ENCODE peak calls at places on chromosomes 3 and 15, in seven cellular contexts. E, K, V, D, F, B and H are unnamed samples.

GRCh38 chr15:43390723-43391122 is 19.8 kb downstream of the TUBGCP4 start:
- DNase-seq in E (no peak), K (no peak), V (no peak), D (no peak), F (peak), B (no peak), H (no peak)

GRCh38 chr3:36893137-36893557 is 51.7 kb downstream of the TRANK1 start:
- DNase-seq in E (no peak), K (no peak), V (peak), D (peak), F (peak), B (no peak), H (peak)

GRCh38 chr3:42440924-42441323 is 30.5 kb upstream of the LYZL4 start:
- DNase-seq in E (no peak), K (no peak), V (no peak), D (no peak), F (no peak), B (no peak), H (no peak)

GRCh38 chr3:116285781-116286180 is 159.5 kb downstream of the LSAMP start:
- DNase-seq in E (no peak), K (no peak), V (no peak), D (no peak), F (no peak), B (no peak), H (no peak)

GRCh38 chr3:17798000-17798399 is 55.6 kb upstream of the TBC1D5 start:
- DNase-seq in E (no peak), K (no peak), V (no peak), D (no peak), F (no peak), B (no peak), H (no peak)

GRCh38 chr3:32401541-32402052 is 9.9 kb downstream of the CMTM7 start:
- DNase-seq in E (peak), K (peak), V (peak), D (peak), F (peak), B (no peak), H (peak)

GRCh38 chr3:157920804-157921203 is 185.4 kb downstream of the SHOX2 start:
- DNase-seq in E (no peak), K (no peak), V (no peak), D (no peak), F (no peak), B (no peak), H (no peak)

GRCh38 chr15:68991723-68992122 is 22.8 kb upstream of the NOX5 start:
- DNase-seq in E (no peak), K (no peak), V (no peak), D (no peak), F (no peak), B (peak), H (no peak)

GRCh38 chr15:80776420-80777045 is 2.6 kb upstream of the CEMIP start:
- DNase-seq in E (no peak), K (peak), V (no peak), D (peak), F (peak), B (peak), H (peak)

GRCh38 chr15:70151441-70151840 is 53.7 kb upstream of the TLE3 start:
- DNase-seq in E (no peak), K (no peak), V (no peak), D (no peak), F (no peak), B (no peak), H (no peak)

GRCh38 chr3:16103472-16103871 is 71.0 kb upstream of the GALNT15 start:
- DNase-seq in E (no peak), K (peak), V (no peak), D (peak), F (peak), B (no peak), H (no peak)

GRCh38 chr3:139103484-139103883 is 58.8 kb upstream of the PRR23C start:
- DNase-seq in E (no peak), K (no peak), V (no peak), D (no peak), F (no peak), B (no peak), H (no peak)

GRCh38 chr3:151282921-151283320 is 4.6 kb upstream of the P2RY14 start:
- DNase-seq in E (no peak), K (no peak), V (peak), D (no peak), F (peak), B (peak), H (peak)

GRCh38 chr15:47484119-47484518 is 233.2 kb upstream of the SEMA6D start:
- DNase-seq in E (no peak), K (no peak), V (no peak), D (no peak), F (peak), B (no peak), H (no peak)

GRCh38 chr15:81184188-81184587 is 12.5 kb upstream of the IL16 start:
- DNase-seq in E (no peak), K (peak), V (no peak), D (no peak), F (no peak), B (no peak), H (no peak)

GRCh38 chr3:170690133-170690981 is 104.5 kb upstream of the SLC7A14 start:
- DNase-seq in E (peak), K (peak), V (no peak), D (peak), F (peak), B (peak), H (peak)

GRCh38 chr15:31358957-31359721 is 32.5 kb downstream of the KLF13 start:
- DNase-seq in E (no peak), K (no peak), V (no peak), D (peak), F (no peak), B (no peak), H (no peak)

GRCh38 chr15:31358163-31358562 is 31.5 kb downstream of the KLF13 start:
- DNase-seq in E (no peak), K (no peak), V (no peak), D (no peak), F (no peak), B (no peak), H (no peak)

GRCh38 chr15:31359722-31360111 is 33.1 kb downstream of the KLF13 start:
- DNase-seq in E (no peak), K (no peak), V (no peak), D (no peak), F (no peak), B (no peak), H (no peak)

GRCh38 chr15:31360158-31360561 is 33.5 kb downstream of the KLF13 start:
- DNase-seq in E (no peak), K (no peak), V (no peak), D (no peak), F (no peak), B (no peak), H (no peak)

GRCh38 chr15:31357148-31357547 is 30.5 kb downstream of the KLF13 start:
- DNase-seq in E (no peak), K (no peak), V (peak), D (no peak), F (no peak), B (no peak), H (no peak)
- H3K27ac ChIP-seq in E (no peak), K (no peak), V (peak), D (peak), F (no peak), B (no peak), H (peak)

GRCh38 chr3:24396338-24396737 is 98.3 kb downstream of the THRB start:
- DNase-seq in E (no peak), K (no peak), V (no peak), D (no peak), F (no peak), B (no peak), H (no peak)
- H3K4me3 ChIP-seq in E (no peak), K (no peak), V (no peak), D (no peak), F (no peak), B (no peak), H (no peak)

DNA sequence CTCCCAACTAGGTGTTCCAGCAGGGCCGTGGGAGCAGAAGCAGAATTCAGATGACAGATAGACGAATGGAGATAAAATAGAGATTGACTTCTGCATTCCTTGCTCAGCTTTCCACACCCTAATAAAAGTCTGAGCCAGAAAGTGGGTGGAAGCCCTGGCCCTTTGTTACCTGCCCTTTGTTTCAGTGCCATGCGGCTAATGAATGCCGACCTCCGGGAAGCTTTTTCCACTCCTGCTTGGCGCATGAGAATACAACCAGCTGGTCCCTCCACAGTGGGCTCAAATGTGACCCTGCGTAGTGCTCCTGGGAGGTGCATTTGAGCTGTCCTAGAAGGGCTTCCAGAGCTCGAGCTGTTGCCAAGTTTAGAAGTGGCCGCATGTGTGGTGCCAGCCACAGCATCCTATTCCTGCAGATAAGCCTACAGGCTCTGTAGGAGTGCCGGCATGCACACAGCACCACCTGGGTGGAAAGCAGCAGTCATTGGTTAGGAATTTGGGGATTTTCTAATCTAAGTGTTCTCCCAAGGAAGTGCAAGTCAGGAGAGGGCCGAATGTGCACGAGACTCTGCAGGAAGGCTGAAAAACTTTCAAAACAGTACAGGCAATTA is 94.6 kb downstream of the SLCO3A1 start:
- DNase-seq in E (no peak), K (no peak), V (no peak), D (peak), F (no peak), B (no peak), H (no peak)
- H3K27ac ChIP-seq in E (peak), K (no peak), V (no peak), D (peak), F (no peak), B (no peak), H (no peak)

GRCh38 chr3:69888040-69888945 is 111.2 kb upstream of the SAMMSON start:
- DNase-seq in E (no peak), K (no peak), V (no peak), D (no peak), F (no peak), B (no peak), H (no peak)
- H3K4me3 ChIP-seq in E (no peak), K (no peak), V (no peak), D (no peak), F (no peak), B (no peak), H (no peak)

GRCh38 chr3:45962033-45962432 is 18.8 kb downstream of the CXCR6 start:
- DNase-seq in E (no peak), K (no peak), V (no peak), D (no peak), F (no peak), B (no peak), H (no peak)
- H3K27ac ChIP-seq in E (no peak), K (peak), V (no peak), D (no peak), F (no peak), B (no peak), H (no peak)

GRCh38 chr15:60605879-60606304 is 127.0 kb upstream of the ICE2 start:
- DNase-seq in E (no peak), K (no peak), V (no peak), D (no peak), F (peak), B (no peak), H (no peak)
- H3K4me3 ChIP-seq in E (no peak), K (peak), V (no peak), D (no peak), F (peak), B (no peak), H (no peak)

GRCh38 chr15:100704281-100705055 is 102.1 kb downstream of the ASB7 start:
- DNase-seq in E (no peak), K (no peak), V (no peak), D (no peak), F (peak), B (no peak), H (no peak)

GRCh38 chr15:100703671-100704070 is 101.3 kb downstream of the ASB7 start:
- DNase-seq in E (no peak), K (no peak), V (no peak), D (no peak), F (no peak), B (no peak), H (no peak)

GRCh38 chr15:100705841-100706240 is 103.5 kb downstream of the ASB7 start:
- DNase-seq in E (no peak), K (no peak), V (no peak), D (no peak), F (no peak), B (no peak), H (no peak)

GRCh38 chr15:100703032-100703578 is 100.7 kb downstream of the ASB7 start:
- DNase-seq in E (no peak), K (no peak), V (no peak), D (no peak), F (peak), B (peak), H (no peak)

DNA sequence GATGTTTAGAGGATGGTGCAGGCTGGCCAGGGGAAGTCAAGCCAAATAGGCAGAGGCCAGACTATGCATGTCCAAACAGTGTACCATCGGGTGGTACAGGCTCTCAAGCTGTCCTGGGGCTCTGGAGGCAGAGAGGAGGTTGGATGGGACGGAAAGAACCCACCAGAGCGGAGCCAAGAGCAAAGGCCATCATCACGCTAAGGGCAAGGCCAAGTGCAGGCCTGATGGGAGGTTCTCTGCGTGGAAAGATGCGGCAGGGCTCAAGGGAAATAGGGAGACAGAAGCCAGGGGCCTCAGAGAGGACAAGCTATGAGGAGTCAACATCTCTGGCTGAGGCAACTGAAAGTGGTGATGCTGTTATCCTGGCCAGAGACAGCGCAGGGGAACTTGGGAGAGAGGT is 102.7 kb downstream of the ASB7 start:
- DNase-seq in E (no peak), K (no peak), V (no peak), D (no peak), F (no peak), B (no peak), H (no peak)
- H3K27ac ChIP-seq in E (no peak), K (no peak), V (no peak), D (no peak), F (peak), B (no peak), H (no peak)

GRCh38 chr3:12719984-12720656 is 38.9 kb downstream of the TMEM40 start:
- DNase-seq in E (peak), K (peak), V (peak), D (peak), F (peak), B (peak), H (peak)
- H3K4me3 ChIP-seq in E (no peak), K (peak), V (peak), D (no peak), F (peak), B (no peak), H (no peak)

DNA sequence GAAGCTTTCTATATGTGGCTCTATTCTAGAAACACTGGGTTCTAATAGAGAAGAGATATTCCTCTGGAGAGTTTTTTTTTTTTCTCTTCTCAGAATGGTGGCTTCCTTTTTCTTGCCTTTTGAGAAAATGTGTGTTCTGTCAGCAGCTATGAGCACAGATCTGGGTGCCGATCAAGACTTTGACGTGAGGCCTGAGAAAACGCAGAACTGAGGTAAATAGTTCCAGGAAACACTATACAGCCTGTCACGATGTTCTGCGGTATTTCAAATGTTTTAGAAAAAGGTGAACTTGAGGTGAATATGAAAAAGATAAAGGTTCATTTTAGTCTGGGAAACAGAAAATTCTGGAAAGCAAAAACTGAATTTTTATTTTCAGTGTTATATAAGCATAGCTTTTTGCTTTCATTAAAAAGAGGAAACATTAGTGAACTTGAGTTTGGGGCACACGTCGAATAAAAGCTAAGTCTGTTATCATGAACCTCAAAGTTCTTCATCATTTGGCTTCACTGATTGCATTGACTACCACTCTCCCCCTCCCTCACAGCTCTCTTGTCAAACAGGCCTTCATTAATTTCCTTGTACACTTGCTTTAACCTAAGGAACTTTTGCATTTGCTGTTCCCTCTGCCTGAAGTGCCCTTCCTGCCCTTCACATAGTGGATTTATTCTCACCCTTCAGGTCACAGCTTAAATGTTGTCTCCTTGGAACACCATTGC is 265.1 kb downstream of the NFKBIZ start:
- DNase-seq in E (no peak), K (no peak), V (peak), D (no peak), F (no peak), B (no peak), H (no peak)
- H3K27ac ChIP-seq in E (no peak), K (no peak), V (peak), D (no peak), F (no peak), B (no peak), H (no peak)